ENCODE peak calls at places on chromosome 11, in six cellular contexts. One of them, this sample, is unnamed.

GRCh38 chr11:95363189-95363588 is 132.2 kb upstream of the SESN3 start:
- DNase-seq in B cell: no peak
- DNase-seq in T-helper 2 cell: no peak
- DNase-seq in stimulated activated CD4-positive, alpha-beta T cell treated with anti-CD3 and anti-CD28 coated beads, TNF-alpha, amount 100 ng/mL, for 1 hour: no peak
- DNase-seq in prostate gland: no peak
- DNase-seq in HCEC 1CT: no peak
- DNase-seq in this sample: no peak

GRCh38 chr11:21470521-21470920 is 722.4 kb upstream of the ANO5 start:
- DNase-seq in B cell: no peak
- DNase-seq in T-helper 2 cell: no peak
- DNase-seq in stimulated activated CD4-positive, alpha-beta T cell treated with anti-CD3 and anti-CD28 coated beads, TNF-alpha, amount 100 ng/mL, for 1 hour: no peak
- DNase-seq in prostate gland: no peak
- DNase-seq in HCEC 1CT: no peak
- DNase-seq in this sample: no peak

GRCh38 chr11:66973956-66974585 is 1.0 kb upstream of the C11orf86 start:
- DNase-seq in B cell: no peak
- DNase-seq in T-helper 2 cell: no peak
- DNase-seq in stimulated activated CD4-positive, alpha-beta T cell treated with anti-CD3 and anti-CD28 coated beads, TNF-alpha, amount 100 ng/mL, for 1 hour: no peak
- DNase-seq in prostate gland: no peak
- DNase-seq in HCEC 1CT: no peak
- DNase-seq in this sample: no peak

GRCh38 chr11:13962562-13963168 is at the start of gene SPON1:
- DNase-seq in B cell: peak
- DNase-seq in T-helper 2 cell: peak
- DNase-seq in stimulated activated CD4-positive, alpha-beta T cell treated with anti-CD3 and anti-CD28 coated beads, TNF-alpha, amount 100 ng/mL, for 1 hour: no peak
- DNase-seq in prostate gland: no peak
- DNase-seq in HCEC 1CT: no peak
- DNase-seq in this sample: no peak

GRCh38 chr11:576791-577610 is 731 bp downstream of the PHRF1 start:
- DNase-seq in B cell: no peak
- DNase-seq in T-helper 2 cell: no peak
- DNase-seq in stimulated activated CD4-positive, alpha-beta T cell treated with anti-CD3 and anti-CD28 coated beads, TNF-alpha, amount 100 ng/mL, for 1 hour: no peak
- DNase-seq in prostate gland: no peak
- DNase-seq in HCEC 1CT: no peak
- DNase-seq in this sample: no peak

GRCh38 chr11:17351510-17352176 is at the start of gene NCR3LG1:
- DNase-seq in B cell: peak
- DNase-seq in T-helper 2 cell: peak
- DNase-seq in stimulated activated CD4-positive, alpha-beta T cell treated with anti-CD3 and anti-CD28 coated beads, TNF-alpha, amount 100 ng/mL, for 1 hour: no peak
- DNase-seq in prostate gland: peak
- DNase-seq in HCEC 1CT: peak
- DNase-seq in this sample: no peak

GRCh38 chr11:115503083-115503885 is 931 bp downstream of the CADM1 start:
- DNase-seq in B cell: peak
- DNase-seq in T-helper 2 cell: peak
- DNase-seq in stimulated activated CD4-positive, alpha-beta T cell treated with anti-CD3 and anti-CD28 coated beads, TNF-alpha, amount 100 ng/mL, for 1 hour: no peak
- DNase-seq in prostate gland: peak
- DNase-seq in HCEC 1CT: no peak
- DNase-seq in this sample: no peak

GRCh38 chr11:16326679-16327297 is 29.6 kb downstream of the SOX6 start:
- DNase-seq in B cell: no peak
- DNase-seq in T-helper 2 cell: no peak
- DNase-seq in stimulated activated CD4-positive, alpha-beta T cell treated with anti-CD3 and anti-CD28 coated beads, TNF-alpha, amount 100 ng/mL, for 1 hour: no peak
- DNase-seq in prostate gland: no peak
- DNase-seq in HCEC 1CT: no peak
- DNase-seq in this sample: no peak

GRCh38 chr11:79708319-79708928 is 267.6 kb upstream of the TENM4 start:
- DNase-seq in B cell: no peak
- DNase-seq in T-helper 2 cell: peak
- DNase-seq in stimulated activated CD4-positive, alpha-beta T cell treated with anti-CD3 and anti-CD28 coated beads, TNF-alpha, amount 100 ng/mL, for 1 hour: no peak
- DNase-seq in prostate gland: no peak
- DNase-seq in HCEC 1CT: peak
- DNase-seq in this sample: peak

GRCh38 chr11:86106916-86107315 is 38.0 kb upstream of the PICALM start:
- DNase-seq in B cell: no peak
- DNase-seq in T-helper 2 cell: no peak
- DNase-seq in stimulated activated CD4-positive, alpha-beta T cell treated with anti-CD3 and anti-CD28 coated beads, TNF-alpha, amount 100 ng/mL, for 1 hour: no peak
- DNase-seq in prostate gland: no peak
- DNase-seq in HCEC 1CT: peak
- DNase-seq in this sample: no peak